ENCODE peak calls at places on chromosome 5, in eight cellular contexts. One of them, this sample, is unnamed.

GRCh38 chr5:133387091-133387490 is 225.2 kb downstream of the FSTL4 start:
- DNase-seq in esophagus squamous epithelium: no peak
- DNase-seq in mesothelial cell of epicardium: no peak
- DNase-seq in H1: no peak
- DNase-seq in fibroblast of mammary gland: no peak
- DNase-seq in stomach: no peak
- DNase-seq in progenitor cell of endocrine pancreas: no peak
- DNase-seq in adrenal gland: no peak
- DNase-seq in this sample: no peak

GRCh38 chr5:162068412-162068811 is 839 bp downstream of the GABRG2 start:
- DNase-seq in H1: peak; percentile 76
- DNase-seq in mesothelial cell of epicardium: peak; percentile 44
- DNase-seq in progenitor cell of endocrine pancreas: peak; percentile 79
- DNase-seq in stomach: no peak
- DNase-seq in fibroblast of mammary gland: peak; percentile 1
- DNase-seq in esophagus squamous epithelium: no peak
- DNase-seq in adrenal gland: peak; percentile 26
- DNase-seq in this sample: peak; percentile 84

GRCh38 chr5:178590141-178590923 is at the start of gene COL23A1:
- DNase-seq in progenitor cell of endocrine pancreas: peak; percentile 24
- DNase-seq in adrenal gland: peak; percentile 26
- DNase-seq in esophagus squamous epithelium: no peak
- DNase-seq in mesothelial cell of epicardium: peak; percentile 47
- DNase-seq in stomach: peak; percentile 28
- DNase-seq in H1: no peak
- DNase-seq in fibroblast of mammary gland: peak; percentile 37
- DNase-seq in this sample: peak; percentile 73

GRCh38 chr5:68292316-68292715 is 76.8 kb downstream of the PIK3R1 start:
- DNase-seq in progenitor cell of endocrine pancreas: no peak
- DNase-seq in H1: no peak
- DNase-seq in adrenal gland: no peak
- DNase-seq in mesothelial cell of epicardium: no peak
- DNase-seq in fibroblast of mammary gland: no peak
- DNase-seq in stomach: no peak
- DNase-seq in esophagus squamous epithelium: no peak
- DNase-seq in this sample: no peak

GRCh38 chr5:116502616-116503015 is 72.0 kb downstream of the SEMA6A start:
- DNase-seq in stomach: no peak
- DNase-seq in H1: no peak
- DNase-seq in mesothelial cell of epicardium: peak; percentile 41
- DNase-seq in esophagus squamous epithelium: no peak
- DNase-seq in progenitor cell of endocrine pancreas: no peak
- DNase-seq in fibroblast of mammary gland: peak; percentile 59
- DNase-seq in adrenal gland: peak; percentile 92
- DNase-seq in this sample: no peak

GRCh38 chr5:16542275-16542674 is 74.5 kb downstream of the RETREG1 start:
- DNase-seq in mesothelial cell of epicardium: no peak
- DNase-seq in H1: no peak
- DNase-seq in stomach: no peak
- DNase-seq in adrenal gland: no peak
- DNase-seq in fibroblast of mammary gland: no peak
- DNase-seq in esophagus squamous epithelium: no peak
- DNase-seq in progenitor cell of endocrine pancreas: no peak
- DNase-seq in this sample: no peak

GRCh38 chr5:151222769-151223446 is 984 bp downstream of the CCDC69 start:
- DNase-seq in mesothelial cell of epicardium: no peak
- DNase-seq in fibroblast of mammary gland: no peak
- DNase-seq in esophagus squamous epithelium: no peak
- DNase-seq in progenitor cell of endocrine pancreas: no peak
- DNase-seq in H1: no peak
- DNase-seq in adrenal gland: peak; percentile 67
- DNase-seq in stomach: no peak
- DNase-seq in this sample: no peak

GRCh38 chr5:675876-676698 is 17.1 kb downstream of the TPPP start:
- DNase-seq in esophagus squamous epithelium: no peak
- DNase-seq in H1: no peak
- DNase-seq in fibroblast of mammary gland: no peak
- DNase-seq in progenitor cell of endocrine pancreas: no peak
- DNase-seq in mesothelial cell of epicardium: no peak
- DNase-seq in adrenal gland: no peak
- DNase-seq in stomach: peak; percentile 23
- DNase-seq in this sample: no peak

GRCh38 chr5:147858520-147858919 is 20.0 kb upstream of the SCGB3A2 start:
- DNase-seq in stomach: no peak
- DNase-seq in progenitor cell of endocrine pancreas: no peak
- DNase-seq in mesothelial cell of epicardium: no peak
- DNase-seq in fibroblast of mammary gland: no peak
- DNase-seq in esophagus squamous epithelium: no peak
- DNase-seq in adrenal gland: no peak
- DNase-seq in H1: no peak
- DNase-seq in this sample: no peak

GRCh38 chr5:141338538-141339306 is at the start of gene PCDHGA2:
- DNase-seq in stomach: no peak
- DNase-seq in mesothelial cell of epicardium: no peak
- DNase-seq in H1: no peak
- DNase-seq in progenitor cell of endocrine pancreas: no peak
- DNase-seq in adrenal gland: no peak
- DNase-seq in fibroblast of mammary gland: peak; percentile 68
- DNase-seq in esophagus squamous epithelium: no peak
- DNase-seq in this sample: no peak

GRCh38 chr5:173016621-173017046 is 33.1 kb downstream of the ATP6V0E1 start:
- DNase-seq in progenitor cell of endocrine pancreas: no peak
- DNase-seq in stomach: no peak
- DNase-seq in esophagus squamous epithelium: no peak
- DNase-seq in H1: no peak
- DNase-seq in fibroblast of mammary gland: peak; percentile 77
- DNase-seq in mesothelial cell of epicardium: no peak
- DNase-seq in adrenal gland: peak; percentile 49
- DNase-seq in this sample: peak; percentile 7

GRCh38 chr5:177487975-177488374 is 9.4 kb downstream of the PDLIM7 start:
- DNase-seq in fibroblast of mammary gland: no peak
- DNase-seq in progenitor cell of endocrine pancreas: no peak
- DNase-seq in adrenal gland: no peak
- DNase-seq in H1: no peak
- DNase-seq in stomach: no peak
- DNase-seq in mesothelial cell of epicardium: no peak
- DNase-seq in esophagus squamous epithelium: no peak
- DNase-seq in this sample: no peak
- TF ChIP-seq CTCF in fibroblast of mammary gland: no peak
- TF ChIP-seq CTCF in progenitor cell of endocrine pancreas: no peak
- TF ChIP-seq CTCF in adrenal gland: no peak
- TF ChIP-seq CTCF in H1: peak; percentile 37
- TF ChIP-seq CTCF in stomach: no peak
- TF ChIP-seq CTCF in mesothelial cell of epicardium: no peak
- TF ChIP-seq CTCF in esophagus squamous epithelium: no peak
- TF ChIP-seq CTCF in this sample: no peak

GRCh38 chr5:62372600-62372999 is 31.1 kb downstream of the DIMT1 start:
- DNase-seq in adrenal gland: no peak
- DNase-seq in mesothelial cell of epicardium: no peak
- DNase-seq in esophagus squamous epithelium: no peak
- DNase-seq in stomach: no peak
- DNase-seq in progenitor cell of endocrine pancreas: no peak
- DNase-seq in fibroblast of mammary gland: no peak
- DNase-seq in H1: no peak
- DNase-seq in this sample: no peak

GRCh38 chr5:62373382-62373781 is 30.3 kb downstream of the DIMT1 start:
- DNase-seq in progenitor cell of endocrine pancreas: no peak
- DNase-seq in esophagus squamous epithelium: no peak
- DNase-seq in stomach: no peak
- DNase-seq in H1: no peak
- DNase-seq in mesothelial cell of epicardium: no peak
- DNase-seq in fibroblast of mammary gland: no peak
- DNase-seq in adrenal gland: no peak
- DNase-seq in this sample: no peak

GRCh38 chr5:62375627-62376026 is 28.1 kb downstream of the DIMT1 start:
- DNase-seq in H1: no peak
- DNase-seq in stomach: no peak
- DNase-seq in adrenal gland: no peak
- DNase-seq in progenitor cell of endocrine pancreas: no peak
- DNase-seq in mesothelial cell of epicardium: no peak
- DNase-seq in fibroblast of mammary gland: no peak
- DNase-seq in esophagus squamous epithelium: no peak
- DNase-seq in this sample: no peak

GRCh38 chr5:62376064-62376463 is 27.6 kb downstream of the DIMT1 start:
- DNase-seq in adrenal gland: no peak
- DNase-seq in stomach: no peak
- DNase-seq in H1: no peak
- DNase-seq in esophagus squamous epithelium: no peak
- DNase-seq in progenitor cell of endocrine pancreas: no peak
- DNase-seq in mesothelial cell of epicardium: no peak
- DNase-seq in fibroblast of mammary gland: peak; percentile 21
- DNase-seq in this sample: no peak

DNA sequence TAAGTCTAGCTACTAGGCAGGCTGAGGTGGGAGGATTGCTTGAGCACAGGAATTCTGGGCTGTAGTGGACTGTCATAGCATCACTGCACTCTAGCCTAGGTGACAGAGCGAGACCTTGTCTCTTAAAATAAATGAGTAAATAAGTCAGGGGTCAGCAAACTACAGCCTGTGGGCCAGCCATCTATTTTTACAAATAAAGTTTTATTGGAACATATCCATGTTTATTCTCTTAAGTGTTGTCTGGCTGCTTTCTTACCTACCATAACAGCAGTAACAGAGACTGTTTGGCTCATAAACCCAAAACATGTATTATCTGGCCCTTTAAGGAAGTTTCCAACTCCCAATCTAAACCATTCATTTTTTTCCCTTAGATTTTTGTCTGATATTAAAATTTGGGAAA is 29.6 kb downstream of the DIMT1 start:
- DNase-seq in stomach: no peak
- DNase-seq in fibroblast of mammary gland: no peak
- DNase-seq in H1: no peak
- DNase-seq in esophagus squamous epithelium: no peak
- DNase-seq in mesothelial cell of epicardium: no peak
- DNase-seq in adrenal gland: no peak
- DNase-seq in progenitor cell of endocrine pancreas: no peak
- DNase-seq in this sample: no peak
- TF ChIP-seq CTCF in stomach: no peak
- TF ChIP-seq CTCF in fibroblast of mammary gland: no peak
- TF ChIP-seq CTCF in H1: no peak
- TF ChIP-seq CTCF in esophagus squamous epithelium: no peak
- TF ChIP-seq CTCF in mesothelial cell of epicardium: no peak
- TF ChIP-seq CTCF in adrenal gland: no peak
- TF ChIP-seq CTCF in progenitor cell of endocrine pancreas: no peak
- TF ChIP-seq CTCF in this sample: no peak

DNA sequence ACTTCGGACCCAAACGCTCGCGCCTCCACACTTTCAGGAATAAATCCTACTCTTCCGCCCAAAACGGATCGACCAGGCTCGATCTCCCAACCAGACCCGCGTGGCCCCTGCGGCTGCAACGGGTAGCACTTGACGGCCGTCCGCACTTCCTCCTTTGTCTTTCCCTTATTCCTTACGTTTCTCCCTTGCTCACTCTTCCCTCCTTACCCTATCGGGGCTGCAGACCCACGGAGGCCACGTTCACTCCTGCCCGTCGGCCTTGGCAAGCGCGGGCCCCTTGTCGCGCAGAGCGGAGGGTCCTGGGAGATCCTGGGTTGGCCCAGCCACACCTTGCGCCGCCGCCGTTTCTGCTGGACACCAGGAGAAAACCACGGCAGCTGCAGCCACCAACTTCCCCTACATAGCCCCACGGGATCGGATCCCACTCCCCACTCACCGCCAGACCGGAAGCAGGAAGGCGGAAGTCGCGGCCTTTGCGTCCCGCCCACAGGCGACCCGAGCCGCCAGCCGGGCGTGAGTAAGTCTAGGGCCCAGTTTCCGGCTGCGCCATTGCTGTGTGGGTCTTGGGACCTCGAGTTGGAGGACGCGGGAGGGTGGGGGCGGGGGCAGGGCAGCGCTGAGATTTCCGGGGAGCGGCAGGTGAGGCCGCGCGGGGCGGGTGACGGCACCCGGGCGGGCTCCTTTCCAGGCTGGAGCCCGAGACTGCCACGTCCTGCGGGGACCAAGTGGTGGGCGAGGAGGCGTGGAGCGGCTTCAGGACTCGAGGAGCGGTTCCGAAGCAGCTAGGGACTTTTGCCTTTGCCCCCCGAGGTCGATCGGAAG is at the start of gene SMIM15:
- DNase-seq in H1: peak; percentile 64
- DNase-seq in progenitor cell of endocrine pancreas: peak; percentile 77
- DNase-seq in mesothelial cell of epicardium: peak; percentile 63
- DNase-seq in adrenal gland: peak; percentile 91
- DNase-seq in stomach: peak; percentile 89
- DNase-seq in esophagus squamous epithelium: peak; percentile 43
- DNase-seq in fibroblast of mammary gland: peak; percentile 80
- DNase-seq in this sample: peak; percentile 84
- TF ChIP-seq CTCF in H1: no peak
- TF ChIP-seq CTCF in progenitor cell of endocrine pancreas: no peak
- TF ChIP-seq CTCF in mesothelial cell of epicardium: no peak
- TF ChIP-seq CTCF in adrenal gland: no peak
- TF ChIP-seq CTCF in stomach: no peak
- TF ChIP-seq CTCF in esophagus squamous epithelium: no peak
- TF ChIP-seq CTCF in fibroblast of mammary gland: no peak
- TF ChIP-seq CTCF in this sample: no peak

DNA sequence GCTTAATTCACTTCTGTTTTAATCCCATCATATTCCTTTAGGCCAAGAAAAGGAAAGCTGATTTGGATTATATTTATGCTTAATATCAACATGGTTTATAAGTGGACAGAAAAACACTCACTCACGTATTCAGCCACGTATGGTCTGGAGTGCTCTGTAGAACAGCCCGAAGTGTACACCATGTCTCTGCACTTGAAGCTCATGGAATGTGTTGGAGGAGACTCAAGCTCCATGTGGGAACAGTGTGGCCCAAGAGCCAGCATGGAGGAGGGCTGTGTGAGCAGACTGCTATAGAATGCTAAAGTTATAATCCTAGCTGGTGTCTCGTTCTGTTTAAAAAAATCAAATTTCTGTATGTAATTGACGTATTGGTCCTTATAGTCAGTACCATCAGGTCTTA is 32.9 kb downstream of the OTULINL start:
- DNase-seq in esophagus squamous epithelium: no peak
- DNase-seq in adrenal gland: no peak
- DNase-seq in H1: no peak
- DNase-seq in fibroblast of mammary gland: no peak
- DNase-seq in mesothelial cell of epicardium: no peak
- DNase-seq in stomach: no peak
- DNase-seq in progenitor cell of endocrine pancreas: no peak
- DNase-seq in this sample: no peak
- TF ChIP-seq CTCF in esophagus squamous epithelium: no peak
- TF ChIP-seq CTCF in adrenal gland: no peak
- TF ChIP-seq CTCF in H1: no peak
- TF ChIP-seq CTCF in fibroblast of mammary gland: no peak
- TF ChIP-seq CTCF in mesothelial cell of epicardium: no peak
- TF ChIP-seq CTCF in stomach: no peak
- TF ChIP-seq CTCF in progenitor cell of endocrine pancreas: no peak
- TF ChIP-seq CTCF in this sample: no peak

GRCh38 chr5:163079618-163080017 is 357.8 kb upstream of the CCNG1 start:
- DNase-seq in mesothelial cell of epicardium: no peak
- DNase-seq in fibroblast of mammary gland: no peak
- DNase-seq in progenitor cell of endocrine pancreas: no peak
- DNase-seq in H1: no peak
- DNase-seq in adrenal gland: no peak
- DNase-seq in esophagus squamous epithelium: no peak
- DNase-seq in stomach: no peak
- DNase-seq in this sample: peak; percentile 7
- TF ChIP-seq CTCF in mesothelial cell of epicardium: no peak
- TF ChIP-seq CTCF in fibroblast of mammary gland: peak; percentile 7
- TF ChIP-seq CTCF in progenitor cell of endocrine pancreas: peak; percentile 48
- TF ChIP-seq CTCF in H1: peak; percentile 55
- TF ChIP-seq CTCF in adrenal gland: no peak
- TF ChIP-seq CTCF in esophagus squamous epithelium: no peak
- TF ChIP-seq CTCF in stomach: no peak
- TF ChIP-seq CTCF in this sample: peak; percentile 38